ENCODE peak calls at places on chromosomes 2 and 18, in six cellular contexts. S is spleen, U is hepatocyte, N is body of pancreas, X is mammary epithelial cell, A is HepG2. H is an unnamed sample.

GRCh38 chr2:223010641-223011040 is 41.3 kb upstream of the KCNE4 start:
- DNase-seq in S (no peak), U (no peak), N (no peak), X (peak; percentile 9), A (no peak), H (no peak)

GRCh38 chr2:128593518-128594272 is 275.0 kb upstream of the HS6ST1 start:
- DNase-seq in S (no peak), U (peak; percentile 53), N (no peak), X (no peak), A (no peak), H (no peak)

GRCh38 chr2:134575888-134576287 is 142.9 kb downstream of the TMEM163 start:
- DNase-seq in S (no peak), U (no peak), N (no peak), X (no peak), A (no peak), H (no peak)

GRCh38 chr2:233912799-233913423 is 4.3 kb upstream of the TRPM8 start:
- DNase-seq in S (no peak), U (peak; percentile 78), N (peak; percentile 20), X (peak; percentile 38), A (peak; percentile 41), H (peak; percentile 67)

GRCh38 chr2:234451852-234452625 is 44.8 kb downstream of the ARL4C start:
- DNase-seq in S (no peak), U (peak; percentile 28), N (no peak), X (peak; percentile 61), A (no peak), H (no peak)

GRCh38 chr2:68375522-68376040 is 10.5 kb downstream of the PLEK start:
- DNase-seq in S (no peak), U (no peak), N (no peak), X (no peak), A (no peak), H (no peak)

GRCh38 chr2:160646684-160647444 is 153.3 kb upstream of the RBMS1 start:
- DNase-seq in S (no peak), U (no peak), N (no peak), X (peak; percentile 95), A (no peak), H (peak; percentile 53)

GRCh38 chr18:5238371-5238758 is 41.3 kb upstream of the AKAIN1 start:
- DNase-seq in S (peak; percentile 91), U (peak; percentile 87), N (peak; percentile 78), X (no peak), A (peak; percentile 86), H (no peak)

GRCh38 chr2:95022309-95023221 is 2.9 kb upstream of the MAL start:
- DNase-seq in S (peak; percentile 86), U (peak; percentile 50), N (peak; percentile 63), X (peak; percentile 53), A (peak; percentile 53), H (peak; percentile 48)

GRCh38 chr2:45823723-45824206 is 172.3 kb downstream of the PRKCE start:
- DNase-seq in S (no peak), U (no peak), N (peak; percentile 98), X (peak; percentile 73), A (no peak), H (no peak)

GRCh38 chr18:7737483-7737882 is 170.4 kb downstream of the PTPRM start:
- DNase-seq in S (no peak), U (no peak), N (peak; percentile 22), X (no peak), A (no peak), H (no peak)

GRCh38 chr2:178397002-178397605 is 53.9 kb downstream of the PRKRA start:
- DNase-seq in S (no peak), U (peak; percentile 67), N (no peak), X (peak; percentile 24), A (peak; percentile 46), H (no peak)

GRCh38 chr2:3041841-3042600 is 335.6 kb downstream of the EIPR1 start:
- DNase-seq in S (no peak), U (no peak), N (peak; percentile 85), X (no peak), A (no peak), H (no peak)

GRCh38 chr2:227164745-227165350 is 424 bp downstream of the COL4A3 start:
- DNase-seq in S (peak; percentile 86), U (peak; percentile 24), N (peak; percentile 20), X (no peak), A (no peak), H (peak; percentile 69)

GRCh38 chr2:125125902-125126301 is 1100.8 kb downstream of the CNTNAP5 start:
- DNase-seq in S (no peak), U (peak; percentile 2), N (peak; percentile 9), X (no peak), A (no peak), H (no peak)

GRCh38 chr2:136101042-136101441 is 16.9 kb downstream of the CXCR4 start:
- DNase-seq in S (no peak), U (no peak), N (no peak), X (no peak), A (no peak), H (no peak)

GRCh38 chr2:47011696-47012095 is 96.1 kb upstream of the MCFD2 start:
- DNase-seq in S (no peak), U (no peak), N (no peak), X (no peak), A (no peak), H (no peak)

GRCh38 chr2:160876029-160876428 is 284.2 kb upstream of the TANK start:
- DNase-seq in S (no peak), U (no peak), N (no peak), X (peak; percentile 21), A (no peak), H (peak; percentile 8)

DNA sequence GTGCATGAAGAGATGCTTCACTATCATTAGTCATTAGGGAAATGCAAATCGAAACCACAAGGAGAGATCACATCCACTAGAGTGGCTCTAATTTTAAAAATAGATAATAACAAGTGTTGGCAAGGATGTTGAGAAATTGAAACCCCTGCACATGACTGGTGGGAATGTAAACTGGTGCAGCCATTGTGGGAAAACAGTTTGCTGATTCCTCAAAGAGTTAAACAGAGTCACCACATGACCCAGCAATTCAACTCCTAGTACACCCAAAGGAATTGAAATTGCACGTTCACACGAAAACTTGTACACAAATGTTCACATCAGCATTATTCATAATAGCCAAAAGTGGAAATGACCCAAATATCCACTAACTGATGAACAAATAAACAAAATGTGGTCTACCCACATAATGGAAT is 179.5 kb downstream of the BCL2 start:
- DNase-seq in S (no peak), U (no peak), N (no peak), X (no peak), A (no peak), H (no peak)
- H3K4me1 ChIP-seq in S (peaks cover 80% of the 10 kb centered on the region), U (peaks cover 7% of the 10 kb centered on the region), N (no peaks in the 10 kb centered on the region), X (no peaks in the 10 kb centered on the region), A (no peaks in the 10 kb centered on the region), H (peaks cover 9% of the 10 kb centered on the region)

DNA sequence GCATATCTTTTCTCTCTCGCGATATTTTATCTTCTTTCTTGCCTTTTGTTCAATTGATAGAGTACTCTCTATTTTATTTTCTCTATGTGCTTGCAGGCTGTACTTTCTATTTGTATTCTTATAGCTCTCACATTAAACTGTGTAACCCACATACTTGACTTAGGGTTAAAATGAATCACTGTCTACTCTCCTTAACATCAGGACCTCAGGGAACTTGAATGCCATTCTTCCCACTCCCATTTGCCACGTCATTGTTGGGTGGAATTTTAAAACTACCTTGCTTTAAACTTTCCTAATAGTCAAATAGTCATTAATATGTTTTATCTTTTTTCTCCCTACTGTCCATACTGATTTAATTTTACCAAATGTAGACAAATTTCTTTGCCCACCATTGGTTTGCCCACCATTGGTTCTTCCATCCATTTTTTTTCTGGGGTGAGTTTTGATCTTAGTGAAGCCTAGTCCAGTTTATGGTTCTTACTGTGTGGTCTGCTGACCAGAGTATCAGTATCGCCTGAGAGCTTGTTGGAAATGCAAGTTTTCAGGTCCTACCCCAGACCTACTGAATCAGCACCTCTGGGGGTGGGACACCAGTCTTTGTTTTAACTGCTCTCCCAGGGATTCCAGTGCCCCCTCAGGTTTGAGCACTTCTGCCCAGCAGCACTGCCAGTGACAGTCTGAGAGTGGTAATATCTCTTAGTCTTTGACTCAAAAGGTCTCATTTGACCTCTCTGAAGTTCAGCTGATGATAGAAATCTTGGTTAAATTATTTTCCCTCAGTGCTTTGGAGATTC is 269.5 kb downstream of the ALPK2 start:
- DNase-seq in S (no peak), U (no peak), N (no peak), X (peak; percentile 79), A (no peak), H (no peak)
- H3K36me3 ChIP-seq in S (no peaks in the 10 kb centered on the region), U (no peaks in the 10 kb centered on the region), N (peaks cover 5% of the 10 kb centered on the region), X (peaks cover 11% of the 10 kb centered on the region), A (peaks cover 52% of the 10 kb centered on the region), H (no peaks in the 10 kb centered on the region)

GRCh38 chr2:105388971-105389381 is 9.9 kb downstream of the FHL2 start:
- DNase-seq in S (no peak), U (no peak), N (no peak), X (no peak), A (no peak), H (no peak)

GRCh38 chr2:105391058-105391627 is 7.7 kb downstream of the FHL2 start:
- DNase-seq in S (no peak), U (no peak), N (no peak), X (no peak), A (peak; percentile 73), H (no peak)

GRCh38 chr2:105390454-105390853 is 8.4 kb downstream of the FHL2 start:
- DNase-seq in S (no peak), U (no peak), N (no peak), X (no peak), A (no peak), H (no peak)

GRCh38 chr2:105393373-105394055 is 5.3 kb downstream of the FHL2 start:
- DNase-seq in S (no peak), U (no peak), N (no peak), X (no peak), A (no peak), H (no peak)

DNA sequence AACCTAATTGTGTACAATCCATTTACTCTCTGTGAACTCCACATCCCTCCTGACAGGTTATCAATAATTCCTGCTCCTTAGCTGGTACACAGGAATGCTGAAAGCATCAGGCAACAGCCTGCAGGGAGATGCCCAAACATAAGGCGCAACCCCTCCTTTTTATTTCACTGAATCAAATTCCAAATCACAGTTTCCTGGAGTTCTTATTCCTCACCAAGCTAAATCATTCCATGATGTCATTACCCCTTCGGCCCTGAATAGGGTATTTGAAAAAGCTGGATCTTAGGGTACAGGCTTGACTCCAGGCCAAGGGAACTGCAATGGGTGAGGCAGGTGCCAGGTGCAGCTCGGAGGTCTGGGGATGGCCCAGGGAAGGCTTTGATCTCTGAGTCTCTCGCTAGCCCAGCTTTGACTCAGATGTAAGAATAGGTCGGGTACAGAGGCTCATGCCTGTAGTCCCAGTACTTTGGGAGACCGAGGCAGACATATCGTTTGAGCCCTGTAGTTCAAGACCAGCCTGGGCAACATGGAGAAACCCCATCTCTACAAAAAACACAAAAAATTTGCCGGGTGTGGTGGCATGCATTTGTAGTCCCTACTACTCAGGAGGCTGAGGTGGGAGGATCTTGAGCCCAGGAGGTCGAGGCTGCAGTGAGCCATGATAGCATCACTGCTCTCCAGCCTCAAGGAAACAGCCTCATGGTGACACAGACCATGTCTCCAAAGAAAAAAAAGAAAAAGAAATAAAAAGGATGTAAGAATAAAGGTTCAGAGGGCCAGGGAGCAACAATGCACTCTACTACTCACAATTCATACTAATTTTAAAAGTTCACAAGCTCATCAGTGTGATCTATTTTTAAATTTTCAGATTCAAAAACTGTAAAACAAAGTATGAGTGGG is 6.8 kb downstream of the FHL2 start:
- DNase-seq in S (no peak), U (no peak), N (no peak), X (no peak), A (no peak), H (no peak)
- H3K4me1 ChIP-seq in S (peaks cover 24% of the 10 kb centered on the region), U (no peaks in the 10 kb centered on the region), N (no peaks in the 10 kb centered on the region), X (peaks cover 83% of the 10 kb centered on the region), A (peaks cover 65% of the 10 kb centered on the region), H (peaks cover under 1% of the 10 kb centered on the region)

DNA sequence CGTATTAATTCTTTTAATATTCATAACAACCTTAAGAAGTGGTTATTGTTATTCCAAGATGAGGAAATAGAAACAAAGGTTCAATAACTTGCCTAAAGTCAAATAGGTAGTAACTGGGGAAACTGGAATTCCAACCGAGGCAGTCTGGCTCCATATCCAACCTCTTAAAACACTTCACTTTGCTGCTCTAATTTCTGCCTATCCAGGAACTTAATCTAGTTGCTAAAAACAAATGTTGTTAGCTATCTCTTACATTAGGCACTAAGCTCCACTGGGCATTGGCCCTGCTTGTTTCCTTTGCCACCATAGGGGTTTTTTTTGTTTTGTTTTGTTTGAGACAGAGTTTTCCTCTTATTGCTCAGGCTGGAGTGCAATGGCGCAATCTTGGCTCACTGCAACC is 24.8 kb downstream of the ERLEC1 start:
- DNase-seq in S (no peak), U (no peak), N (no peak), X (no peak), A (no peak), H (no peak)
- H3K36me3 ChIP-seq in S (peaks cover 8% of the 10 kb centered on the region), U (no peaks in the 10 kb centered on the region), N (peaks cover 50% of the 10 kb centered on the region), X (peaks cover 19% of the 10 kb centered on the region), A (peaks cover 89% of the 10 kb centered on the region), H (peaks cover 61% of the 10 kb centered on the region)